ENCODE peak calls at places on chromosomes 2 and 18, in four cellular contexts. G, F, L and O are unnamed samples.

GRCh38 chr2:144914113-144914512 is 394.2 kb upstream of the ZEB2 start:
- DNase-seq in G (no peak), F (no peak), L (no peak), O (no peak)

GRCh38 chr2:205835251-205835900 is 153.1 kb downstream of the NRP2 start:
- DNase-seq in G (no peak), F (peak), L (no peak), O (no peak)

GRCh38 chr18:23281626-23282436 is 146.5 kb downstream of the CABLES1 start:
- DNase-seq in G (no peak), F (peak), L (no peak), O (peak)

GRCh38 chr2:68709421-68709911 is 25.1 kb upstream of the ARHGAP25 start:
- DNase-seq in G (no peak), F (peak), L (no peak), O (peak)

GRCh38 chr2:179592167-179592936 is 269.1 kb downstream of the ZNF385B start:
- DNase-seq in G (no peak), F (peak), L (no peak), O (peak)

GRCh38 chr18:58512161-58512581 is 116.7 kb downstream of the ALPK2 start:
- DNase-seq in G (no peak), F (no peak), L (no peak), O (no peak)

GRCh38 chr2:240635116-240635997 is 10.1 kb downstream of the GPR35 start:
- DNase-seq in G (no peak), F (no peak), L (no peak), O (no peak)

GRCh38 chr2:56185582-56186046 is 1.8 kb downstream of the CCDC85A start:
- DNase-seq in G (no peak), F (peak), L (peak), O (peak)

DNA sequence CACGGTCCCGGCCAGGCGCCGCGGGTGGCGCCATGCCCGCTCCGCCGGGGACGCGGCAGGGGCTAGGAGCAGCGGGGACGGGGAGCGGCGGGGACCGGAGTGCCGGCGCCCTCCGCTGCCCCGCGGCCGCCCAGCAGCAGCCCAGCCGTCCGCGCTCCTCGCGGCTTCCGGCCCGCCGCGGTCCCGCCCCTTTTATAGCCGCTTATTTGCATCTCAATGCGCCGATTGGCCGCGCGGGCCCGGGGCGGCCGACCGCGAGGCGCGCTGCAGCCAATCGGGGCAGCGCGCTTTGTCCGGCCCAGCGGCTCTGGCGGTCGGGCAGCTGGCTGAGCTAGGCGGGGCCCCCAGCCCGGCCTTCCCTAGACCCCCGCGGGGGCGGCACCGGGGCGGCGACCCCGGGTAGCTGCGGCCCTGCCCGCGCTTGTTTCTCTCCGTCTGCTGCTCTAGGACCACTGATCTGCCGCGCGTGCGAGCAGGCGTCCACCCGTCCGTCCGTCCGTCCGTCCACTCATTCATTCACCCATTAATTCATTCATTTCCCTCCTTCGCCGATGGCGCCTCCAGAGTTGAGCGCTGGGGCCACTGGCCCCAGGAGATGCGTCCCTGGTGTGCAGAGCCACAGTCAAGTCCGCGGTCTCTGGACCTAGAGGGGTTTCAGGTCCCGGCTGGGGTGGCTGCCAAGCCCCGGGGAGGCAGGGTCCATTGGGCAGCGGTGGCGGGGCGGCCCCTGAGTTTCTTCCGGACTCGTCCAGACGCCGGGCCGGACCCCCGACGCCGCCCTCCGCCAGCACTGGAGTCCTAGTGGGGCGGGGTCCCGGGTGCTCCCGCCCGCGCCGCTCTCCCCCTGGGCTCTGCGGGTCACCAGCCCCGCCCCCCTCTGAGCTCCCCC is at the start of gene HES6:
- DNase-seq in G (peak), F (peak), L (peak), O (peak)
- H3K4me3 ChIP-seq in G (peak), F (peak), L (peak), O (peak)

DNA sequence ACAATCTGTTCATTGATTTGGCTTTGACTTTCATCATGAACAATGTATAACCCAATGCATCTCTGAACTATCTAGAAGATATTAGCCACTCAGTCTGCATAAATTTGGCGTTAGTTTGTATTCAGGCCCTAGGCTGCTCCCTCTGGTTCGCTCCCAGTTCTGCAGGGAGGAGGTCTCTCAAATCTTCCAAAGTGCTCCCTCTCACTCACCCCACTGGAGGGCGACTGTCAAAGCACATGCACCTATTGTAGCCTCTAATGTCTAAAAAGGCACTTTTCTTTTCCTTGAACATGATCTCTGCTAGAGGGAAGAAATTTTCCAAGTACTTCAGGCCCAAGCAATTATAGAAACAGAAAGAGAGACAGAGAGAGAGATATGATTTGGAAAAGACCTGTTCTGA is 291.5 kb downstream of the TDRD15 start:
- DNase-seq in G (no peak), F (no peak), L (no peak), O (no peak)
- TF ChIP-seq CTCF in G (no peak), F (no peak), L (no peak), O (no peak)

DNA sequence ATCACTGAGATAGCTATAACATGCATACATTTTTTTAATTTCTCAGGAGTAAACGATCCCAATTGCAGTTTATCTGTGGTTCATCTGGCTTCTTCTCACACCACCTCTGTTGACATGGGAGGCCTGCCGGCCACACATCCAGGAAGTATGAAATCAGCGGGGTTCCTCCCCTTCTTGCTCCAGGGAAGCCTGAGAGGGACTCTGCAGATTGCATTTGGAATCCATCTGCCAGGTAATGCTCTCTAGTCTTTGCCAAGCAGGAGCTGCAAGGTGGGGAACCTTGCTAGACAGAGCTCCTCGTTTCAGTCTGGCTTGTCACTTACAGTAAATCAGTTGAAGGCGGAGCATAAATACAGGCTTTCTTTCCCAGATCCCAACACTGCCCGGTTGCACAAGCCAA is 49.9 kb downstream of the SOX11 start:
- DNase-seq in G (no peak), F (no peak), L (no peak), O (no peak)
- H3K4me3 ChIP-seq in G (no peak), F (no peak), L (no peak), O (no peak)

DNA sequence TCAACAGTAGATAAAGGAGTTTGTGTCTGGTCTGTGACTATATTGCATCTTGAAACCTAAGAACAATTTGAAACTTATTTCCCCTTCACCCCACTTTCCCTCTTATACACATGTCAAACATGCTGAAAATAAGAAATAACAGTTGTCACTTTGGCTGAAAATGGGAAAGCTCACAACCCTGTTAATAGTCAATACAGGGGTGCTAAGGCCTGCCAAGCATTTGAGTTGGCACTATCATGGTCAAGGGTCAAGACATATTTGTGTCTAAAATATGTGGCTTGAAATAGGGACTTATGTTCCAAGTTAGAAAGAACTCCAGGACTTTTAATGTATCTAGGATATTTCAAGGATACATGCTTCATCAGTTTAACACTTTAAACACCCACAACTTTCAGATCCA is 20.6 kb downstream of the PAIP2B start:
- DNase-seq in G (no peak), F (no peak), L (no peak), O (no peak)
- TF ChIP-seq CTCF in G (no peak), F (no peak), L (no peak), O (no peak)

DNA sequence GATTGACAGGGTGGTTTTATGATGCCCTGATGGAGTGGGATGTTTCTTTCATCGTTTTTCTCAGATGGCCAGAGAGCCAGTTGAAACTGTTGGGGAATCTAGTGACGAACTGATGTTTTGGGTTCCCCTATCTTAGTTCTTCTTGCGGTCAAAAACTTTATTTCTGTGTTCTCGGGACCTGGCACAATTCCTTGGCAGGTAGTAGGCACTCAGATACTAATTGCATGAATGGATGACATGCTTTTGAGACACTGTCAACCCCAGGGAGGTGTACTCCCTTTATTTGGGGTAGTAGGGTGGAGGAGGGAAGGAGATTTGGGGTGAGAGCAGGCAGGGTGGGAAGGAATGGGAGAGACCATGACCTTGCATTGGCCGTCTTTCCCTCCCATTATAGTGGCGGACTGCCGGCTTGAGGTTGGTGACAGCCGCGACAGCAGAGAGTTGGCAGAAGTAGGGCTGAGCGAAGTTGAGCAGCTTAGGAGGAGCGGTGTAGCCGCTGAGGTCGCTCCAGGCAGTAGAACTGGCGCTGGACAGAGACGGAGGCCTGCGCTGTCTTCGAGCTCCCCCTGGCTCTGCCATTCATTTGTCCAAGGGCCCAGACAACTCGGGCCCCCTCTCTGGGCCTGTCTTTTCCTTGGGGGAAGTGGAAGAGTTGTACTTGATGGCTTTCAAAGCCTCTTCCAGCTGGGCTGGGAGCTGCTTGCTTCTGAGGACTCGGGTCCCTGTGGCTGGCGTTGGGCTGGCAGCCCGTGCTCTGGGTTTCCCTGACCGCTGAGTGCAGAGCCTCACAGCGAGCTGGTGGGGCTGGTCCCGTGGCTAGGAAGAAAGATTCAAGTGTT is 2.6 kb downstream of the TET3 start:
- DNase-seq in G (peak), F (peak), L (no peak), O (no peak)
- H3K4me3 ChIP-seq in G (no peak), F (peak), L (no peak), O (no peak)

DNA sequence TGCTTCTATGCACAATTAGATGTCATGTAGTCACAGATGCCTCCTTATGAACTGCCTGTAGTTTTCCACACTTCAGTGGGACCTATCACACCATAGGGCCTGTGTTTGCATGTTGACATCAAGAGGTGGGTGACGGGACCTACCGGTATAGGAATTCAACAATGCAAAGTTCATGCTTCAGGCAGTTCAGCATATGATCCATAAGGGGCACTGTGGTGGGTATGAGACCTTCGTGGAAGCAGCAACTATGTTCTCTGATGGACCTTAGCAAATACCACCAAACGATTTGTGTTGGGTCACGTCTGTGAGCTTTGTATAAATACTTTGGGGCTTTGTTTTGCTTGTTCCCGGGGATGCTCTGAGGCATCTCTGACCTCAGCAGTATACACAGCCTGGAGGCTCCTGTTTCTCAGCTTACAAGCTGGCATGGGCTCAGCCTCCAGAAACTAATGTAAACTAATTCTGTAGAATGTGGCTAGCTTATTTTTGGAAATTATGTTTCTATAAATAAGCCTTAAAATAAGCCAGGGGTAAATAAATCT is 111.6 kb downstream of the DTNA start:
- DNase-seq in G (no peak), F (no peak), L (no peak), O (no peak)
- TF ChIP-seq CTCF in G (no peak), F (peak), L (no peak), O (no peak)

GRCh38 chr2:12715258-12715865 is 1.4 kb upstream of the TRIB2 start:
- DNase-seq in G (no peak), F (no peak), L (no peak), O (no peak)
- H3K4me3 ChIP-seq in G (no peak), F (peak), L (peak), O (no peak)

DNA sequence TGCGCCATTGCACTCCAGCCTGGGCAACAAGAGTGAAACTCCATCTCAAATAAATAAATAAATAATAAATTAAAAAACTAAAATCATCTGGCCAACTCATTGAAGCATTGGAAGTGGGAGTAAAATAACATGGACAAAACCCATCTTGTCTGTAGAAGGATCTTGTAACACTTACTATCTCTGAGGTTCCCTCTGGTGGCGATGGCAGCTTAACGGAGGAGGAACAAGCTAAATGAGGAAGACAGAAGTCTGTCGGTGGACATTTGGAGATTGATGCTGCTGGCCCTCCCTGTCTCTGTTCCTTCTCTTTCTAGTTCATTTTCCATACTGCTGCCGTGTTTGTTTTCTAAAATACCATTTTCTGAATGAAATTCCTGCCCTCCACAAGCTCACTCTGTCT is 43.4 kb downstream of the ZCCHC2 start:
- DNase-seq in G (peak), F (peak), L (no peak), O (peak)
- TF ChIP-seq CTCF in G (peak), F (peak), L (peak), O (peak)

DNA sequence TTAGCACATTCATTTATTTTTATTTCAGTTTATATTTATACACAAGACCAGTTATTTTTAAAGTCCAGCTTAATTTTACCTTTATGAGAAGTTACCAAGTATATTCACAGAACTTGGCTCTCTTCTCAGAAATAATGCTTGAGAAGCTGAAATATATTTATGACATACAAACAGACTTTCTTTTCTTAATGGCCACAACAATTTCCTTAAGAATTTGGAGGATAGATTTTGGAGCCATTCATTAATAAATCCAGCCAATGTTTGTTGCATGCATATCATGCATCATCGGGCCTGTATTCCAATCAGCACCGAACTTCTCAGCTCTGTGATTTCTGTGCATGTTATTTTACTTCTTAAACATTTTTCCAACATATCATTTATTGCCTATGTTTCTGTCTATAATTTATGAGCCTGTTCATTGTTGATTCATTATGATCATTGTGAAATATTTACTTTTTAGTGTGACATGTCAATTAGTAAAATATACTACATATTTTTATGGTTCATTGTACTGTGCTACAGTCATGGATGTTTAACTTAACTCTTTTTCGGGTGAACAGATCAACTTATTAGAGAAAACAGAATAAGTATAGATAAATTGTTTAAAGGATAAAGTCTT is 3.5 kb downstream of the GULP1 start:
- DNase-seq in G (no peak), F (no peak), L (no peak), O (no peak)
- H3K4me3 ChIP-seq in G (no peak), F (peak), L (peak), O (no peak)